ENCODE peak calls at places on chromosome 3, in nine cellular contexts. One of them, this sample, is unnamed.

GRCh38 chr3:58164916-58165821 is 45.6 kb downstream of the DNASE1L3 start:
- DNase-seq in NCI-H460: no peak
- DNase-seq in AG08396: no peak
- DNase-seq in epithelial cell of proximal tubule: no peak
- DNase-seq in left colon: no peak
- DNase-seq in stimulated activated CD8-positive, alpha-beta memory T cell treated with anti-CD3 and anti-CD28 coated beads, Interleukin-7, amount 100 ng/mL, for 1 hour: no peak
- DNase-seq in T-helper 2 cell: no peak
- DNase-seq in NCI-H345: no peak
- DNase-seq in HFF-Myc: no peak
- DNase-seq in this sample: no peak

GRCh38 chr3:146145642-146146041 is 15.3 kb downstream of the PLOD2 start:
- DNase-seq in NCI-H460: no peak
- DNase-seq in AG08396: no peak
- DNase-seq in epithelial cell of proximal tubule: no peak
- DNase-seq in left colon: no peak
- DNase-seq in stimulated activated CD8-positive, alpha-beta memory T cell treated with anti-CD3 and anti-CD28 coated beads, Interleukin-7, amount 100 ng/mL, for 1 hour: no peak
- DNase-seq in T-helper 2 cell: no peak
- DNase-seq in NCI-H345: no peak
- DNase-seq in HFF-Myc: no peak
- DNase-seq in this sample: no peak

GRCh38 chr3:120093923-120094775 is at the start of gene GSK3B:
- DNase-seq in NCI-H460: peak; percentile 60
- DNase-seq in AG08396: peak; percentile 95
- DNase-seq in epithelial cell of proximal tubule: no peak
- DNase-seq in left colon: peak; percentile 98
- DNase-seq in stimulated activated CD8-positive, alpha-beta memory T cell treated with anti-CD3 and anti-CD28 coated beads, Interleukin-7, amount 100 ng/mL, for 1 hour: peak; percentile 99
- DNase-seq in T-helper 2 cell: peak; percentile 80
- DNase-seq in NCI-H345: peak; percentile 100
- DNase-seq in HFF-Myc: peak; percentile 99
- DNase-seq in this sample: peak; percentile 36

GRCh38 chr3:32814371-32814770 is 3.4 kb upstream of the TRIM71 start:
- DNase-seq in NCI-H460: no peak
- DNase-seq in AG08396: no peak
- DNase-seq in epithelial cell of proximal tubule: no peak
- DNase-seq in left colon: no peak
- DNase-seq in stimulated activated CD8-positive, alpha-beta memory T cell treated with anti-CD3 and anti-CD28 coated beads, Interleukin-7, amount 100 ng/mL, for 1 hour: no peak
- DNase-seq in T-helper 2 cell: no peak
- DNase-seq in NCI-H345: no peak
- DNase-seq in HFF-Myc: no peak
- DNase-seq in this sample: no peak

GRCh38 chr3:41936384-41936783 is 25.5 kb downstream of the ULK4 start:
- DNase-seq in NCI-H460: no peak
- DNase-seq in AG08396: no peak
- DNase-seq in epithelial cell of proximal tubule: no peak
- DNase-seq in left colon: no peak
- DNase-seq in stimulated activated CD8-positive, alpha-beta memory T cell treated with anti-CD3 and anti-CD28 coated beads, Interleukin-7, amount 100 ng/mL, for 1 hour: no peak
- DNase-seq in T-helper 2 cell: no peak
- DNase-seq in NCI-H345: no peak
- DNase-seq in HFF-Myc: no peak
- DNase-seq in this sample: no peak

GRCh38 chr3:194006102-194006501 is 129.8 kb upstream of the HES1 start:
- DNase-seq in NCI-H460: no peak
- DNase-seq in AG08396: no peak
- DNase-seq in epithelial cell of proximal tubule: no peak
- DNase-seq in left colon: no peak
- DNase-seq in stimulated activated CD8-positive, alpha-beta memory T cell treated with anti-CD3 and anti-CD28 coated beads, Interleukin-7, amount 100 ng/mL, for 1 hour: no peak
- DNase-seq in T-helper 2 cell: no peak
- DNase-seq in NCI-H345: no peak
- DNase-seq in HFF-Myc: no peak
- DNase-seq in this sample: no peak

GRCh38 chr3:10703875-10704274 is 112.2 kb upstream of the SLC6A11 start:
- DNase-seq in NCI-H460: no peak
- DNase-seq in AG08396: no peak
- DNase-seq in epithelial cell of proximal tubule: no peak
- DNase-seq in left colon: no peak
- DNase-seq in stimulated activated CD8-positive, alpha-beta memory T cell treated with anti-CD3 and anti-CD28 coated beads, Interleukin-7, amount 100 ng/mL, for 1 hour: no peak
- DNase-seq in T-helper 2 cell: no peak
- DNase-seq in NCI-H345: no peak
- DNase-seq in HFF-Myc: no peak
- DNase-seq in this sample: peak; percentile 21

GRCh38 chr3:146187334-146187950 is 26.5 kb upstream of the PLOD2 start:
- DNase-seq in NCI-H460: peak; percentile 30
- DNase-seq in AG08396: no peak
- DNase-seq in epithelial cell of proximal tubule: no peak
- DNase-seq in left colon: peak; percentile 12
- DNase-seq in stimulated activated CD8-positive, alpha-beta memory T cell treated with anti-CD3 and anti-CD28 coated beads, Interleukin-7, amount 100 ng/mL, for 1 hour: no peak
- DNase-seq in T-helper 2 cell: no peak
- DNase-seq in NCI-H345: peak; percentile 5
- DNase-seq in HFF-Myc: no peak
- DNase-seq in this sample: no peak

GRCh38 chr3:188819939-188820338 is 351.8 kb upstream of the TPRG1 start:
- DNase-seq in NCI-H460: no peak
- DNase-seq in AG08396: no peak
- DNase-seq in epithelial cell of proximal tubule: no peak
- DNase-seq in left colon: no peak
- DNase-seq in stimulated activated CD8-positive, alpha-beta memory T cell treated with anti-CD3 and anti-CD28 coated beads, Interleukin-7, amount 100 ng/mL, for 1 hour: no peak
- DNase-seq in T-helper 2 cell: no peak
- DNase-seq in NCI-H345: no peak
- DNase-seq in HFF-Myc: no peak
- DNase-seq in this sample: no peak

GRCh38 chr3:4350789-4351163 is 47.6 kb downstream of the SETMAR start:
- DNase-seq in NCI-H460: peak; percentile 53
- DNase-seq in AG08396: peak; percentile 60
- DNase-seq in epithelial cell of proximal tubule: peak; percentile 13
- DNase-seq in left colon: no peak
- DNase-seq in stimulated activated CD8-positive, alpha-beta memory T cell treated with anti-CD3 and anti-CD28 coated beads, Interleukin-7, amount 100 ng/mL, for 1 hour: no peak
- DNase-seq in T-helper 2 cell: peak; percentile 58
- DNase-seq in NCI-H345: peak; percentile 32
- DNase-seq in HFF-Myc: peak; percentile 45
- DNase-seq in this sample: peak; percentile 57

GRCh38 chr3:16388850-16389411 is 123.9 kb downstream of the OXNAD1 start:
- DNase-seq in NCI-H460: no peak
- DNase-seq in AG08396: peak; percentile 20
- DNase-seq in epithelial cell of proximal tubule: no peak
- DNase-seq in left colon: no peak
- DNase-seq in stimulated activated CD8-positive, alpha-beta memory T cell treated with anti-CD3 and anti-CD28 coated beads, Interleukin-7, amount 100 ng/mL, for 1 hour: no peak
- DNase-seq in T-helper 2 cell: no peak
- DNase-seq in NCI-H345: no peak
- DNase-seq in HFF-Myc: peak; percentile 67
- DNase-seq in this sample: no peak

GRCh38 chr3:196941846-196942225 is 492 bp downstream of the NCBP2 start:
- DNase-seq in NCI-H460: peak; percentile 26
- DNase-seq in AG08396: peak; percentile 59
- DNase-seq in epithelial cell of proximal tubule: peak; percentile 7
- DNase-seq in left colon: peak; percentile 71
- DNase-seq in stimulated activated CD8-positive, alpha-beta memory T cell treated with anti-CD3 and anti-CD28 coated beads, Interleukin-7, amount 100 ng/mL, for 1 hour: peak; percentile 17
- DNase-seq in T-helper 2 cell: peak; percentile 60
- DNase-seq in NCI-H345: peak; percentile 51
- DNase-seq in HFF-Myc: no peak
- DNase-seq in this sample: peak; percentile 37

GRCh38 chr3:177538743-177539730 is 341.8 kb upstream of the TBL1XR1 start:
- DNase-seq in NCI-H460: no peak
- DNase-seq in AG08396: no peak
- DNase-seq in epithelial cell of proximal tubule: no peak
- DNase-seq in left colon: no peak
- DNase-seq in stimulated activated CD8-positive, alpha-beta memory T cell treated with anti-CD3 and anti-CD28 coated beads, Interleukin-7, amount 100 ng/mL, for 1 hour: no peak
- DNase-seq in T-helper 2 cell: peak; percentile 27
- DNase-seq in NCI-H345: no peak
- DNase-seq in HFF-Myc: no peak
- DNase-seq in this sample: no peak

GRCh38 chr3:24683511-24684384 is 189.1 kb upstream of the THRB start:
- DNase-seq in NCI-H460: peak; percentile 26
- DNase-seq in AG08396: peak; percentile 48
- DNase-seq in epithelial cell of proximal tubule: no peak
- DNase-seq in left colon: peak; percentile 11
- DNase-seq in stimulated activated CD8-positive, alpha-beta memory T cell treated with anti-CD3 and anti-CD28 coated beads, Interleukin-7, amount 100 ng/mL, for 1 hour: no peak
- DNase-seq in T-helper 2 cell: no peak
- DNase-seq in NCI-H345: peak; percentile 15
- DNase-seq in HFF-Myc: peak; percentile 56
- DNase-seq in this sample: no peak

GRCh38 chr3:73625124-73625665 is 454 bp upstream of the PDZRN3 start:
- DNase-seq in NCI-H460: peak; percentile 1
- DNase-seq in AG08396: peak; percentile 59
- DNase-seq in epithelial cell of proximal tubule: no peak
- DNase-seq in left colon: peak; percentile 17
- DNase-seq in stimulated activated CD8-positive, alpha-beta memory T cell treated with anti-CD3 and anti-CD28 coated beads, Interleukin-7, amount 100 ng/mL, for 1 hour: no peak
- DNase-seq in T-helper 2 cell: no peak
- DNase-seq in NCI-H345: peak; percentile 24
- DNase-seq in HFF-Myc: peak; percentile 44
- DNase-seq in this sample: no peak

GRCh38 chr3:4645468-4645867 is 152.3 kb downstream of the ITPR1 start:
- DNase-seq in NCI-H460: no peak
- DNase-seq in AG08396: no peak
- DNase-seq in epithelial cell of proximal tubule: no peak
- DNase-seq in left colon: no peak
- DNase-seq in stimulated activated CD8-positive, alpha-beta memory T cell treated with anti-CD3 and anti-CD28 coated beads, Interleukin-7, amount 100 ng/mL, for 1 hour: no peak
- DNase-seq in T-helper 2 cell: peak; percentile 3
- DNase-seq in NCI-H345: no peak
- DNase-seq in HFF-Myc: no peak
- DNase-seq in this sample: no peak

GRCh38 chr3:13574798-13575451 is 26.0 kb downstream of the FBLN2 start:
- DNase-seq in NCI-H460: no peak
- DNase-seq in AG08396: no peak
- DNase-seq in epithelial cell of proximal tubule: no peak
- DNase-seq in left colon: no peak
- DNase-seq in stimulated activated CD8-positive, alpha-beta memory T cell treated with anti-CD3 and anti-CD28 coated beads, Interleukin-7, amount 100 ng/mL, for 1 hour: no peak
- DNase-seq in T-helper 2 cell: no peak
- DNase-seq in NCI-H345: peak; percentile 6
- DNase-seq in HFF-Myc: no peak
- DNase-seq in this sample: no peak

GRCh38 chr3:180048108-180048507 is 11.4 kb upstream of the PEX5L start:
- DNase-seq in NCI-H460: no peak
- DNase-seq in AG08396: no peak
- DNase-seq in epithelial cell of proximal tubule: no peak
- DNase-seq in left colon: no peak
- DNase-seq in stimulated activated CD8-positive, alpha-beta memory T cell treated with anti-CD3 and anti-CD28 coated beads, Interleukin-7, amount 100 ng/mL, for 1 hour: no peak
- DNase-seq in T-helper 2 cell: no peak
- DNase-seq in NCI-H345: no peak
- DNase-seq in HFF-Myc: no peak
- DNase-seq in this sample: no peak

GRCh38 chr3:173214576-173214975 is 73.5 kb upstream of the SPATA16 start:
- DNase-seq in NCI-H460: no peak
- DNase-seq in AG08396: no peak
- DNase-seq in epithelial cell of proximal tubule: no peak
- DNase-seq in left colon: no peak
- DNase-seq in stimulated activated CD8-positive, alpha-beta memory T cell treated with anti-CD3 and anti-CD28 coated beads, Interleukin-7, amount 100 ng/mL, for 1 hour: no peak
- DNase-seq in T-helper 2 cell: no peak
- DNase-seq in NCI-H345: peak; percentile 7
- DNase-seq in HFF-Myc: no peak
- DNase-seq in this sample: no peak

GRCh38 chr3:120640231-120640630 is 41.8 kb downstream of the HGD start:
- DNase-seq in NCI-H460: no peak
- DNase-seq in AG08396: no peak
- DNase-seq in epithelial cell of proximal tubule: no peak
- DNase-seq in left colon: no peak
- DNase-seq in stimulated activated CD8-positive, alpha-beta memory T cell treated with anti-CD3 and anti-CD28 coated beads, Interleukin-7, amount 100 ng/mL, for 1 hour: no peak
- DNase-seq in T-helper 2 cell: no peak
- DNase-seq in NCI-H345: no peak
- DNase-seq in HFF-Myc: no peak
- DNase-seq in this sample: no peak

GRCh38 chr3:1118074-1118473 is 25.2 kb downstream of the CNTN6 start:
- DNase-seq in NCI-H460: no peak
- DNase-seq in AG08396: no peak
- DNase-seq in epithelial cell of proximal tubule: peak; percentile 61
- DNase-seq in left colon: no peak
- DNase-seq in stimulated activated CD8-positive, alpha-beta memory T cell treated with anti-CD3 and anti-CD28 coated beads, Interleukin-7, amount 100 ng/mL, for 1 hour: no peak
- DNase-seq in T-helper 2 cell: no peak
- DNase-seq in NCI-H345: no peak
- DNase-seq in HFF-Myc: no peak
- DNase-seq in this sample: no peak

GRCh38 chr3:62884041-62884870 is 9.0 kb upstream of the CADPS start:
- DNase-seq in NCI-H460: no peak
- DNase-seq in AG08396: no peak
- DNase-seq in epithelial cell of proximal tubule: no peak
- DNase-seq in left colon: no peak
- DNase-seq in stimulated activated CD8-positive, alpha-beta memory T cell treated with anti-CD3 and anti-CD28 coated beads, Interleukin-7, amount 100 ng/mL, for 1 hour: no peak
- DNase-seq in T-helper 2 cell: no peak
- DNase-seq in NCI-H345: peak; percentile 13
- DNase-seq in HFF-Myc: no peak
- DNase-seq in this sample: no peak

GRCh38 chr3:189981668-189982067 is 139.0 kb downstream of the P3H2 start:
- DNase-seq in NCI-H460: no peak
- DNase-seq in AG08396: peak; percentile 77
- DNase-seq in epithelial cell of proximal tubule: peak; percentile 57
- DNase-seq in left colon: no peak
- DNase-seq in stimulated activated CD8-positive, alpha-beta memory T cell treated with anti-CD3 and anti-CD28 coated beads, Interleukin-7, amount 100 ng/mL, for 1 hour: no peak
- DNase-seq in T-helper 2 cell: no peak
- DNase-seq in NCI-H345: no peak
- DNase-seq in HFF-Myc: peak; percentile 65
- DNase-seq in this sample: peak; percentile 61

GRCh38 chr3:183401678-183402077 is 26.7 kb downstream of the MCF2L2 start:
- DNase-seq in NCI-H460: no peak
- DNase-seq in AG08396: no peak
- DNase-seq in epithelial cell of proximal tubule: no peak
- DNase-seq in left colon: no peak
- DNase-seq in stimulated activated CD8-positive, alpha-beta memory T cell treated with anti-CD3 and anti-CD28 coated beads, Interleukin-7, amount 100 ng/mL, for 1 hour: no peak
- DNase-seq in T-helper 2 cell: no peak
- DNase-seq in NCI-H345: no peak
- DNase-seq in HFF-Myc: no peak
- DNase-seq in this sample: no peak

GRCh38 chr3:19994796-19995195 is 17.3 kb downstream of the PP2D1 start:
- DNase-seq in NCI-H460: no peak
- DNase-seq in AG08396: no peak
- DNase-seq in epithelial cell of proximal tubule: no peak
- DNase-seq in left colon: no peak
- DNase-seq in stimulated activated CD8-positive, alpha-beta memory T cell treated with anti-CD3 and anti-CD28 coated beads, Interleukin-7, amount 100 ng/mL, for 1 hour: no peak
- DNase-seq in T-helper 2 cell: no peak
- DNase-seq in NCI-H345: no peak
- DNase-seq in HFF-Myc: no peak
- DNase-seq in this sample: no peak

GRCh38 chr3:192819001-192819569 is 91.7 kb upstream of the FGF12 start:
- DNase-seq in NCI-H460: no peak
- DNase-seq in AG08396: peak; percentile 72
- DNase-seq in epithelial cell of proximal tubule: peak; percentile 88
- DNase-seq in left colon: no peak
- DNase-seq in stimulated activated CD8-positive, alpha-beta memory T cell treated with anti-CD3 and anti-CD28 coated beads, Interleukin-7, amount 100 ng/mL, for 1 hour: no peak
- DNase-seq in T-helper 2 cell: no peak
- DNase-seq in NCI-H345: no peak
- DNase-seq in HFF-Myc: peak; percentile 31
- DNase-seq in this sample: no peak

GRCh38 chr3:24220859-24221657 is 273.6 kb downstream of the THRB start:
- DNase-seq in NCI-H460: peak; percentile 12
- DNase-seq in AG08396: peak; percentile 81
- DNase-seq in epithelial cell of proximal tubule: peak; percentile 92
- DNase-seq in left colon: no peak
- DNase-seq in stimulated activated CD8-positive, alpha-beta memory T cell treated with anti-CD3 and anti-CD28 coated beads, Interleukin-7, amount 100 ng/mL, for 1 hour: no peak
- DNase-seq in T-helper 2 cell: no peak
- DNase-seq in NCI-H345: no peak
- DNase-seq in HFF-Myc: peak; percentile 82
- DNase-seq in this sample: peak; percentile 73

GRCh38 chr3:79419222-79419621 is 348.6 kb downstream of the ROBO1 start:
- DNase-seq in NCI-H460: no peak
- DNase-seq in AG08396: peak; percentile 2
- DNase-seq in epithelial cell of proximal tubule: no peak
- DNase-seq in left colon: no peak
- DNase-seq in stimulated activated CD8-positive, alpha-beta memory T cell treated with anti-CD3 and anti-CD28 coated beads, Interleukin-7, amount 100 ng/mL, for 1 hour: no peak
- DNase-seq in T-helper 2 cell: no peak
- DNase-seq in NCI-H345: no peak
- DNase-seq in HFF-Myc: no peak
- DNase-seq in this sample: no peak

GRCh38 chr3:64216706-64217105 is 8.6 kb downstream of the PRICKLE2 start:
- DNase-seq in NCI-H460: no peak
- DNase-seq in AG08396: no peak
- DNase-seq in epithelial cell of proximal tubule: no peak
- DNase-seq in left colon: no peak
- DNase-seq in stimulated activated CD8-positive, alpha-beta memory T cell treated with anti-CD3 and anti-CD28 coated beads, Interleukin-7, amount 100 ng/mL, for 1 hour: no peak
- DNase-seq in T-helper 2 cell: no peak
- DNase-seq in NCI-H345: no peak
- DNase-seq in HFF-Myc: no peak
- DNase-seq in this sample: peak; percentile 17

GRCh38 chr3:190265795-190266194 is 56.5 kb downstream of the CLDN1 start:
- DNase-seq in NCI-H460: no peak
- DNase-seq in AG08396: peak; percentile 33
- DNase-seq in epithelial cell of proximal tubule: no peak
- DNase-seq in left colon: peak; percentile 13
- DNase-seq in stimulated activated CD8-positive, alpha-beta memory T cell treated with anti-CD3 and anti-CD28 coated beads, Interleukin-7, amount 100 ng/mL, for 1 hour: no peak
- DNase-seq in T-helper 2 cell: no peak
- DNase-seq in NCI-H345: no peak
- DNase-seq in HFF-Myc: no peak
- DNase-seq in this sample: peak; percentile 10

GRCh38 chr3:125059488-125060245 is 3.9 kb upstream of the HEG1 start:
- DNase-seq in NCI-H460: no peak
- DNase-seq in AG08396: no peak
- DNase-seq in epithelial cell of proximal tubule: no peak
- DNase-seq in left colon: no peak
- DNase-seq in stimulated activated CD8-positive, alpha-beta memory T cell treated with anti-CD3 and anti-CD28 coated beads, Interleukin-7, amount 100 ng/mL, for 1 hour: no peak
- DNase-seq in T-helper 2 cell: no peak
- DNase-seq in NCI-H345: no peak
- DNase-seq in HFF-Myc: no peak
- DNase-seq in this sample: no peak

This sample was measured in HTR-8/SVneo.